ENCODE peak calls at places on chromosomes 11 and 22, in five cellular contexts. Q is neural progenitor cell, Y is PC-3, L is cardiac muscle cell, P is ovary. A is an unnamed sample. For H3K4me1, the result is how much of the 10 kb centered on the place peaks cover.

GRCh38 chr11:1263036-1263435 is 40.2 kb downstream of the MUC5B start:
- DNase-seq in P (no peak), Q (no peak), L (no peak), Y (no peak), A (no peak)

GRCh38 chr11:132821027-132821426 is 711.3 kb downstream of the OPCML start:
- DNase-seq in Q (no peak), L (no peak), Y (no peak), P (no peak), A (no peak)

GRCh38 chr11:70583781-70584218 is 185.5 kb downstream of the CTTN start:
- DNase-seq in P (no peak), Y (no peak), Q (no peak), L (no peak), A (no peak)

GRCh38 chr11:35800970-35801953 is 138.7 kb downstream of the TRIM44 start:
- DNase-seq in L (no peak), P (no peak), Y (no peak), Q (no peak), A (no peak)

GRCh38 chr11:28836285-28837081 is 728.3 kb downstream of the METTL15 start:
- DNase-seq in P (no peak), Q (peak), Y (peak), L (peak), A (peak)

GRCh38 chr11:371051-371450 is 1.8 kb downstream of the B4GALNT4 start:
- DNase-seq in P (no peak), L (no peak), Q (no peak), Y (no peak), A (no peak)

GRCh38 chr11:88555829-88556202 is 218.3 kb upstream of the CTSC start:
- DNase-seq in L (no peak), P (no peak), Y (peak), Q (no peak), A (no peak)

GRCh38 chr11:61883327-61883726 is 8.0 kb downstream of the FADS3 start:
- DNase-seq in P (no peak), Y (no peak), Q (no peak), L (no peak), A (no peak)

GRCh38 chr22:33129621-33130020 is 71.4 kb upstream of the SYN3 start:
- DNase-seq in P (no peak), L (no peak), Y (no peak), Q (no peak), A (no peak)

GRCh38 chr11:110059706-110060430 is 33.3 kb upstream of the ZC3H12C start:
- DNase-seq in P (no peak), Y (peak), Q (no peak), L (no peak), A (no peak)

GRCh38 chr22:37174964-37175363 is 13.1 kb downstream of the C1QTNF6 start:
- DNase-seq in P (no peak), Y (no peak), L (no peak), Q (no peak), A (no peak)

GRCh38 chr11:36386411-36386810 is 90.3 kb downstream of the PRR5L start:
- DNase-seq in L (no peak), P (no peak), Y (no peak), Q (no peak), A (no peak)

GRCh38 chr11:70413151-70413550 is 14.8 kb downstream of the CTTN start:
- DNase-seq in P (peak), L (no peak), Y (no peak), Q (no peak), A (no peak)

GRCh38 chr11:83736689-83737088 is 450.5 kb upstream of the CCDC90B start:
- DNase-seq in Q (no peak), Y (peak), P (no peak), L (no peak), A (no peak)

GRCh38 chr22:38202437-38203089 is 769 bp downstream of the MAFF start:
- DNase-seq in Y (peak), L (peak), Q (peak), P (peak), A (peak)

GRCh38 chr22:39240841-39241631 is 3.7 kb downstream of the PDGFB start:
- DNase-seq in L (no peak), Q (peak), Y (peak), P (no peak), A (peak)

GRCh38 chr22:39241632-39242388 is 3.0 kb downstream of the PDGFB start:
- DNase-seq in L (no peak), Y (no peak), P (no peak), Q (no peak), A (no peak)

GRCh38 chr22:39242809-39243442 is 1.9 kb downstream of the PDGFB start:
- DNase-seq in P (no peak), L (no peak), Y (peak), Q (peak), A (peak)

GRCh38 chr22:39243443-39244072 is 1.2 kb downstream of the PDGFB start:
- DNase-seq in P (no peak), L (no peak), Y (peak), Q (peak), A (no peak)

DNA sequence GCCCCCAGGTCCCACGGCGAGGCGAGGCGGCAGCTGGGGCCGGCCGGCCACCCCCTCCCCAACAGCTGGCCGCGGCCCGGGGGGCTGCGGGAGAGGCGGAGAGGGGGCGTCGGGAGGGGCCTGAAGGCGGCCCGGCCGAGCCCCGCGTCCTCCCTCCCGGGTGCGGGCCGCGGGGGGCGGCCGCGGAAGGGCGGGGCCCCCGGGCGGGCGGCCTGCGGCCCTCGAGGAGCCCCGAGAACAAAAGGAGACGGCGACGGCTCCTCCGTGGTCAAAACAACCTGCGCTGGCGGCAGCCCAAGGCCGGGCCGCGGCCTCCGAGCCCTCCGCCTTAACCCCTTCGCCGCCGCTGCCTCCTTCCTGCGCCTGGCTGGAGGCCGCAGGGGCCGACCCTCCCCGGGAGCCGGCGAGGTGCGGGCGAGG is 2.4 kb downstream of the PDGFB start:
- DNase-seq in P (no peak), Y (no peak), L (peak), Q (peak), A (no peak)
- H3K4me1 ChIP-seq in P (under half), Y (under half), L (under half), Q (under half), A (under half)

GRCh38 chr22:44146088-44146861 is 34.5 kb upstream of the PARVG start:
- DNase-seq in L (no peak), P (no peak), Q (peak), Y (no peak), A (no peak)

GRCh38 chr22:44145544-44145943 is 35.2 kb upstream of the PARVG start:
- DNase-seq in Y (no peak), P (no peak), L (peak), Q (no peak), A (no peak)

GRCh38 chr22:44144046-44144569 is 36.6 kb upstream of the PARVG start:
- DNase-seq in Q (no peak), P (no peak), Y (no peak), L (no peak), A (no peak)

GRCh38 chr22:44147821-44148574 is 32.7 kb upstream of the PARVG start:
- DNase-seq in Y (no peak), Q (peak), P (no peak), L (peak), A (no peak)

GRCh38 chr22:44147036-44147645 is 33.6 kb upstream of the PARVG start:
- DNase-seq in P (no peak), Q (no peak), L (no peak), Y (no peak), A (no peak)
- H3K27ac ChIP-seq in P (no peak), Q (no peak), L (no peak), Y (no peak), A (no peak)

GRCh38 chr22:19472233-19472632 is 6.8 kb downstream of the UFD1 start:
- DNase-seq in Y (no peak), Q (no peak), L (no peak), P (no peak), A (no peak)
- H3K4me1 ChIP-seq in Y (under half), Q (under half), L (under half), P (under half), A (under half)

GRCh38 chr22:41382610-41383009 is 868 bp downstream of the TEF start:
- DNase-seq in L (no peak), Y (no peak), Q (no peak), P (peak), A (no peak)

GRCh38 chr22:41381329-41382097 is at the start of gene TEF:
- DNase-seq in Y (peak), Q (peak), L (peak), P (peak), A (peak)

GRCh38 chr22:41383085-41383484 is 1.3 kb downstream of the TEF start:
- DNase-seq in P (no peak), L (no peak), Q (no peak), Y (no peak), A (no peak)

GRCh38 chr22:41382098-41382578 is 396 bp downstream of the TEF start:
- DNase-seq in P (peak), L (peak), Y (peak), Q (peak), A (no peak)

GRCh38 chr22:41380993-41381328 is 781 bp upstream of the TEF start:
- DNase-seq in P (no peak), L (peak), Y (peak), Q (no peak), A (peak)
- H3K27ac ChIP-seq in P (peak), L (peak), Y (peak), Q (peak), A (peak)

DNA sequence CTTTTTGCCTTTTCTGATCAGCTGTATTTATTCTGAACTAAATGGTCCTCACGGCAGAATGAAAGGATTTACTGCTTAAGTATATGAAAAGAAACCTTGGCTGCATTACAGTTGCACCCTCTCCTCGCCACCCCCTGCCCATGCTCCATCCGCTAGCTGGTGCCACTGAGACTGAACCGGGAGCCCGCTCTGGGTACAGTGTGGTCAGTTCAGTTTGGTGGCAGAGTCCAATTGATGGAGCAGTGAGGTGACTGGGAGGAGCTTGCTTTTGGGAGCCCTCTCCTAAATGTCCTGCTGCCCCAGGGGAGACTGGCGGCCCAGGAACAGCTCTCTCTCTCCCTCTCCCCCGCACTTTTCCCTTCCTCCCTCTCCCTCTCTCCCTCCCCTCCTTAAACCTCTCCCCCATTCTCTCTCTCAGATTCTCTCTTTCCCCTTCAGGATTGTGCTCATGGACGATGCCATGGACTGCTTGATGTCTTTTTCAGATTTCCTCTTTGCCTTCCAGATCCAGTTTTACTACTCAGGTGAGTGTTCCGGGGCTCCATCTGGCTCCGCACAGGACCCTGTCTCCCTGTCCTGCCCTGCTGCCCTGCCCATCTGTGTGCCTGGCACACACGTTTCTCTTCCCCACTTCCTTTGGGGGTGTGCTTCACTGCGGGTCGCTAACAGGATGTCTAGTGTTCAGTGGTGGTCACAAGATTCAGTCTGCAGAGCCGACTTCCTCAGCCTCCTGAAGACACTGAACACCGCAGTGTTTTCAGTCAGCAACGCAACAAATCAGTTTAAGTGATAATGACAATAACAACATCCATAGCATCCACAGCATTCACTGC is 21.7 kb downstream of the ARFGAP2 start:
- DNase-seq in P (no peak), L (no peak), Y (no peak), Q (no peak), A (no peak)
- H3K4me1 ChIP-seq in P (under half), L (under half), Y (under half), Q (under half), A (under half)

DNA sequence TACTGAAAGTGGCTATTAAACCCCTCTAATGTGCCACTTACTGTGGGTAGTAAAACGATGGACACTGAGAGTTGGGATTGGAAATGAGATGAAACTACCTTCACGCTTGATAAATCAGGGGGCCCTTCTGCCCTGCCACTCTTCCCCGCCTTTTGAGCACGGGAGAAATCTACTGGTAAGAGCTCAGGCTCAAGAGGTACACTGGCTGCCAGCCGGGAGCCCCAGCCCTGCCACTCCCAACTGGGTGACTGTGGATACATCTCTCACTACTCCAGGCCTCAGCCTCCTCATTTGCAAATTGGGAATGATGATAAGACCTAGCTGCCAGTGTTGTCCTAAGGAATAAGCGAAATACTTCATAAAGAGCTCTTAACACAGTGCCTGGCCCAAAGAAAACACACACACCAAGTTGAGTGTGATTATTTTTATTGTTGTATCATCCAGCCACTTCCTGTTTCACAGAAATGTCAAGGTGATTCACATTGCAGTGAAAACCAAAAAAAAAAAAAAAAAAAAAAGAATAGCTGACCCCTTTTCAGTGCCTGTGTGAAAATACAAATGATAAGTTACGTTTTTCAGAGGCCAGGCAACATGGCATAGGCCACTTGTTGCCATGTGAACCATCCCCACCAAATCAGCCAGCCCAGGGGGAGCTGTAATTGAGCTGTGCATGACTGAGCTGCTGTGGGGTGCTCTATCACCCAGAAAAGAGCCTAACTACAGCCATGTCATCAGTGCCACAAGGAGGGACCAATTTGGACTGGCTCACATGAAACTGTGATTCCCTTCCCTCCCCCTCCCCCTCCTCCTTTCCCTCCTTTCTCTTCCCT is 4.4 kb upstream of the ZNRD2 start:
- DNase-seq in P (no peak), Y (peak), Q (no peak), L (no peak), A (no peak)
- H3K27ac ChIP-seq in P (no peak), Y (peak), Q (no peak), L (no peak), A (no peak)

GRCh38 chr11:114095899-114096298 is 36.4 kb downstream of the ZBTB16 start:
- DNase-seq in P (no peak), L (no peak), Q (no peak), Y (no peak), A (no peak)

GRCh38 chr11:114102993-114103896 is 43.7 kb downstream of the ZBTB16 start:
- DNase-seq in P (no peak), Q (no peak), Y (no peak), L (no peak), A (no peak)

GRCh38 chr11:114094516-114094915 is 35.0 kb downstream of the ZBTB16 start:
- DNase-seq in P (no peak), Y (no peak), L (no peak), Q (no peak), A (no peak)

GRCh38 chr11:114099392-114100178 is 40.1 kb downstream of the ZBTB16 start:
- DNase-seq in L (no peak), P (no peak), Y (no peak), Q (no peak), A (no peak)

DNA sequence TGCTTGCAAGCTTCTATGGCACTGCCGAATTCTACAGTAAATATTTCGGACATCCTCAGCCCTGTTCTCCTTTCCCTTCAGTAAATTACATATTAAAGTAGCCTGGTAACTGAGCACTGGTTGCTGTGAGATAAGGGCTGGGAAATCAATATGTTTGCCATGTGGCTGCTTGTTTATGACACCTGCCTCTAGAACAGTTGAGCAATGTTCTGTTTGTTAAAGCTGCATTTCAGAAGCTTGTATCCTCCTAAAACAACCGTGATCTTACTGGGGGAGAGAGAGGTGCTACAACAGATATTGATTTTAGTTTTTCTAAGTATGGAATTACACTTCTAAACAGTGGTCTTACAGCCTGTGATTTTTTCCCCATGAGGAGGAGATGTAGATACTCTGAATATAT is 39.4 kb downstream of the ZBTB16 start:
- DNase-seq in P (no peak), Q (no peak), Y (no peak), L (no peak), A (no peak)
- H3K4me1 ChIP-seq in P (under half), Q (under half), Y (under half), L (under half), A (under half)

GRCh38 chr11:3129181-3129590 is 35.9 kb downstream of the OSBPL5 start:
- DNase-seq in P (no peak), Y (no peak), L (no peak), Q (no peak), A (no peak)

GRCh38 chr11:3127706-3128355 is 37.3 kb downstream of the OSBPL5 start:
- DNase-seq in Q (no peak), P (no peak), Y (no peak), L (no peak), A (no peak)

GRCh38 chr11:3128356-3129180 is 36.5 kb downstream of the OSBPL5 start:
- DNase-seq in P (no peak), L (no peak), Y (no peak), Q (no peak), A (no peak)

GRCh38 chr11:3126207-3126865 is 38.8 kb downstream of the OSBPL5 start:
- DNase-seq in Y (peak), L (no peak), P (no peak), Q (no peak), A (no peak)

GRCh38 chr11:3126901-3127691 is 38.0 kb downstream of the OSBPL5 start:
- DNase-seq in Y (no peak), L (no peak), P (no peak), Q (no peak), A (no peak)
- H3K27ac ChIP-seq in Y (peak), L (no peak), P (no peak), Q (no peak), A (no peak)